ENCODE peak calls at places on chromosomes 7 and 10, in eight cellular contexts. Z is stimulated activated CD4-positive, alpha-beta T cell treated with anti-CD3 and anti-CD28 coated beads, Interleukin-15, amount 100 ng/mL, for 1 hour; C is stimulated activated CD8-positive, alpha-beta memory T cell treated with anti-CD3 and anti-CD28 coated beads, Interleukin-12 subunit alpha, Interleukin-12 subunit beta, amount 100 ng/mL, for 1 hour; H is lower lobe of right lung; M is COR-L47; E is AG04449; T is AG09309; X is stimulated activated effector memory CD8-positive, alpha-beta T cell treated with anti-CD3 and anti-CD28 coated beads, Interleukin-12 subunit alpha, Interleukin-12 subunit beta, amount 100 ng/mL, for 72 hours. O is an unnamed sample.
A peak's percentile ranks its signal among the peaks of the same experiment; 100 is the strongest.

GRCh38 chr7:6691609-6692106 is 15.1 kb downstream of the ZNF12 start:
- DNase-seq in Z (no peak), C (no peak), H (no peak), M (no peak), E (no peak), T (no peak), X (no peak), O (no peak)

GRCh38 chr7:150314639-150315239 is 8.4 kb upstream of the LRRC61 start:
- DNase-seq in Z (no peak), C (no peak), H (no peak), M (no peak), E (no peak), T (no peak), X (no peak), O (no peak)

GRCh38 chr7:155591055-155591750 is 44.8 kb upstream of the CNPY1 start:
- DNase-seq in Z (no peak), C (no peak), H (no peak), M (no peak), E (no peak), T (no peak), X (no peak), O (no peak)

GRCh38 chr10:67657775-67658174 is 38.2 kb downstream of the CTNNA3 start:
- DNase-seq in Z (no peak), C (no peak), H (no peak), M (no peak), E (no peak), T (no peak), X (no peak), O (no peak)

GRCh38 chr7:151888716-151889115 is 11.8 kb upstream of the PRKAG2 start:
- DNase-seq in Z (no peak), C (no peak), H (no peak), M (no peak), E (no peak), T (no peak), X (no peak), O (no peak)

GRCh38 chr7:51226042-51226755 is 90.4 kb downstream of the COBL start:
- DNase-seq in Z (no peak), C (no peak), H (no peak), M (no peak), E (no peak), T (no peak), X (no peak), O (no peak)

GRCh38 chr7:40579401-40579800 is 444.6 kb downstream of the SUGCT start:
- DNase-seq in Z (no peak), C (no peak), H (no peak), M (no peak), E (no peak), T (no peak), X (no peak), O (no peak)

GRCh38 chr10:62379394-62379793 is 5.2 kb downstream of the ZNF365 start:
- DNase-seq in Z (no peak), C (no peak), H (no peak), M (no peak), E (no peak), T (no peak), X (no peak), O (no peak)

GRCh38 chr10:115046686-115047244 is 46.4 kb upstream of the ATRNL1 start:
- DNase-seq in Z (no peak), C (no peak), H (no peak), M (no peak), E (no peak), T (no peak), X (no peak), O (no peak)

GRCh38 chr7:142806021-142806353 is 35.2 kb downstream of the PRSS2 start:
- DNase-seq in Z (no peak), C (no peak), H (no peak), M (no peak), E (no peak), T (no peak), X (no peak), O (no peak)

GRCh38 chr10:101580486-101581399 is 7.3 kb downstream of the POLL start:
- DNase-seq in Z (no peak), C (no peak), H (peak; percentile 6), M (no peak), E (no peak), T (no peak), X (no peak), O (no peak)

GRCh38 chr7:145605963-145606362 is 510.6 kb upstream of the CNTNAP2 start:
- DNase-seq in Z (no peak), C (no peak), H (no peak), M (no peak), E (no peak), T (no peak), X (no peak), O (no peak)

GRCh38 chr10:78442836-78443550 is 409.3 kb downstream of the RPS24 start:
- DNase-seq in Z (no peak), C (no peak), H (no peak), M (no peak), E (no peak), T (no peak), X (no peak), O (no peak)

GRCh38 chr7:129908181-129908580 is 44.6 kb downstream of the UBE2H start:
- DNase-seq in Z (no peak), C (no peak), H (no peak), M (no peak), E (no peak), T (no peak), X (no peak), O (no peak)

GRCh38 chr7:134842901-134843300 is 63.5 kb downstream of the CALD1 start:
- DNase-seq in Z (no peak), C (no peak), H (no peak), M (no peak), E (no peak), T (no peak), X (no peak), O (no peak)

GRCh38 chr7:50092579-50093411 is at the start of gene ZPBP:
- DNase-seq in Z (no peak), C (peak; percentile 37), H (peak; percentile 56), M (peak; percentile 54), E (peak; percentile 0), T (no peak), X (peak; percentile 14), O (peak; percentile 63)

GRCh38 chr7:101838837-101839483 is 21.5 kb downstream of the CUX1 start:
- DNase-seq in Z (no peak), C (no peak), H (no peak), M (no peak), E (no peak), T (no peak), X (no peak), O (no peak)

O was measured in memory B cell.